ENCODE peak calls at places on chromosome 4, in six cellular contexts. H, E, V, I, M and F are unnamed samples.
A peak's percentile ranks its signal among the peaks of the same experiment; 100 is the strongest.

GRCh38 chr4:31655328-31655727 is 935.2 kb downstream of the PCDH7 start:
- DNase-seq in H (no peak), M (peak; percentile 49), I (no peak), E (peak; percentile 25), V (no peak), F (no peak)

GRCh38 chr4:112453321-112453720 is 62.7 kb downstream of the NEUROG2 start:
- DNase-seq in E (no peak), V (peak; percentile 56), H (no peak), M (no peak), I (no peak), F (no peak)

GRCh38 chr4:6956087-6956433 is 46.4 kb downstream of the TBC1D14 start:
- DNase-seq in H (no peak), M (no peak), V (no peak), E (no peak), I (no peak), F (no peak)

GRCh38 chr4:158020175-158020574 is 152.7 kb downstream of the GASK1B start:
- DNase-seq in E (peak; percentile 90), V (no peak), I (no peak), H (peak; percentile 71), M (peak; percentile 92), F (peak; percentile 87)

GRCh38 chr4:174281182-174281737 is 2.2 kb downstream of the FBXO8 start:
- DNase-seq in H (no peak), M (no peak), E (no peak), V (no peak), I (no peak), F (no peak)

GRCh38 chr4:105061136-105061696 is 85.5 kb upstream of the TET2 start:
- DNase-seq in H (no peak), V (peak; percentile 44), E (peak; percentile 61), I (no peak), M (peak; percentile 77), F (no peak)

GRCh38 chr4:102620697-102621497 is 119.7 kb downstream of the NFKB1 start:
- DNase-seq in I (no peak), E (peak; percentile 79), H (peak; percentile 76), V (peak; percentile 20), M (peak; percentile 85), F (peak; percentile 17)

GRCh38 chr4:69881173-69881773 is 21.3 kb upstream of the SULT1E1 start:
- DNase-seq in H (peak; percentile 71), I (no peak), V (peak; percentile 63), M (peak; percentile 13), E (peak; percentile 77), F (peak; percentile 1)

GRCh38 chr4:182758288-182758687 is 158.9 kb downstream of the DCTD start:
- DNase-seq in M (no peak), I (no peak), V (peak; percentile 71), H (no peak), E (no peak), F (no peak)

GRCh38 chr4:169345207-169345788 is 74.5 kb upstream of the SH3RF1 start:
- DNase-seq in V (no peak), I (no peak), H (no peak), E (peak; percentile 35), M (peak; percentile 75), F (peak; percentile 62)

GRCh38 chr4:127463883-127464282 is 168.9 kb upstream of the INTU start:
- DNase-seq in V (peak; percentile 11), I (no peak), H (no peak), M (no peak), E (no peak), F (no peak)

GRCh38 chr4:20984011-20984836 is 284.0 kb downstream of the PACRGL start:
- DNase-seq in I (peak; percentile 42), E (no peak), M (no peak), H (peak; percentile 35), V (peak; percentile 50), F (peak; percentile 33)

GRCh38 chr4:337932-338758 is 531 bp downstream of the ZNF141 start:
- DNase-seq in M (peak; percentile 34), E (peak; percentile 61), V (no peak), I (no peak), H (peak; percentile 70), F (peak; percentile 9)

GRCh38 chr4:139581096-139581495 is 25.1 kb upstream of the SETD7 start:
- DNase-seq in H (no peak), E (no peak), V (no peak), M (no peak), I (no peak), F (no peak)

GRCh38 chr4:28557755-28558154 is 1697.1 kb downstream of the STIM2 start:
- DNase-seq in M (no peak), V (no peak), E (peak; percentile 11), I (no peak), H (no peak), F (no peak)

GRCh38 chr4:87805971-87806370 is 6.6 kb downstream of the IBSP start:
- DNase-seq in E (peak; percentile 39), H (no peak), V (no peak), M (no peak), I (no peak), F (no peak)

GRCh38 chr4:125365731-125366130 is 51.0 kb downstream of the FAT4 start:
- DNase-seq in V (no peak), E (no peak), I (no peak), M (no peak), H (no peak), F (no peak)

GRCh38 chr4:40976343-40976742 is 226.6 kb downstream of the NSUN7 start:
- DNase-seq in V (peak; percentile 72), I (no peak), H (peak; percentile 72), E (peak; percentile 79), M (peak; percentile 45), F (no peak)

GRCh38 chr4:82223715-82224114 is 150.1 kb downstream of the HNRNPD start:
- DNase-seq in V (no peak), I (no peak), M (no peak), E (peak; percentile 30), H (no peak), F (no peak)

GRCh38 chr4:8188085-8188484 is 11.0 kb upstream of the SH3TC1 start:
- DNase-seq in M (no peak), I (no peak), V (no peak), H (no peak), E (no peak), F (peak; percentile 79)

GRCh38 chr4:163679189-163679588 is 184.7 kb downstream of the TMA16 start:
- DNase-seq in V (peak; percentile 18), I (no peak), M (peak; percentile 4), E (no peak), H (peak; percentile 13), F (peak; percentile 30)

GRCh38 chr4:47704693-47705325 is 133.1 kb downstream of the CORIN start:
- DNase-seq in I (no peak), V (peak; percentile 80), E (peak; percentile 60), M (no peak), H (peak; percentile 69), F (no peak)

GRCh38 chr4:3492741-3493719 is 29.9 kb downstream of the DOK7 start:
- DNase-seq in V (no peak), M (peak; percentile 9), I (no peak), E (peak; percentile 18), H (no peak), F (no peak)

GRCh38 chr4:19262467-19262866 is 989.2 kb upstream of the SLIT2 start:
- DNase-seq in I (no peak), V (no peak), H (no peak), E (peak; percentile 64), M (no peak), F (no peak)

GRCh38 chr4:153398713-153399112 is 54.2 kb downstream of the MND1 start:
- DNase-seq in V (no peak), I (no peak), E (no peak), H (peak; percentile 15), M (no peak), F (no peak)

GRCh38 chr4:123579961-123580360 is 183.4 kb downstream of the SPRY1 start:
- DNase-seq in E (no peak), H (no peak), M (no peak), V (no peak), I (no peak), F (no peak)

DNA sequence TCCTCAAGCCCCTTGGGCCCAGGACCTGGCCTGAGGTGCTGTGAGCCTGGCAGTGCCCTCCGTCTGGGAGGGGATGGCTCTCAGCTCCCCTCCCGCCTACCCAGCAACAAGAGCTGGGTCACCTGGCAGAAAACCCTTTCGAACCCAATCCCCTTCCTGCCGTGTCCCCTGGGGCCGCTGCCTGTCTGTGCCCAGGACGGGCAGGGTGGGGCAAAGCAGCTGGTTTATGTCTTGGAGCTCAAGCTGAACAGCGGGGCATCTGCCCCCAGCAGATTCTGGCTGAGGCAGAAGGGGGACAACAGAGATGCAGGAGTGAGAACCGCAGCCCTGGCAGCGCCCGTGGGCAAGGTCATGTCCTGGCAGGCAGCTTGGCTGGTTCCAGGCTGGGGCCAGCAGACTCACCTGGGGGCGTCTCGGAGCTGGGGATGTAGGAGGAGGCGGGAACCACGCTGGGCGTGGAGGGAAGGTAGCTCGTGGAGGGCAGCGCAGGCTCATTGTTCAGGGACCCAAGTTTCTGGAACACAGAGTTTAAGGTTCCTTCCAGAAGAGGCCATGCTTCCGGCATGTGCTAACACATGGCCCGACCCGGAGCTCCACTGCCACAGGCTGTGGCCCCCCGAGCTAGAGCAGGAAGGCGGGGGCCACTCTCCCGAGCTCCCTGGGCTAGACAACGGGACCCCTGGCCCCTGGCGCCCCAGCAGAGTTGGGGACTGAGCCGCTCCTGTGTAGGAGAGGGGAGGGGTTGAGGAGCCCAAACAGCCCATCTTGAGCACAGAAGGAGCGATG is 24.2 kb downstream of the NELFA start:
- DNase-seq in E (no peak), M (no peak), V (no peak), H (no peak), I (no peak), F (no peak)
- H3K36me3 ChIP-seq in E (peaks cover 39% of the 10 kb centered on the region), M (peaks cover 22% of the 10 kb centered on the region), V (peaks cover 3% of the 10 kb centered on the region), H (no peaks in the 10 kb centered on the region), I (no peaks in the 10 kb centered on the region), F (peaks cover 13% of the 10 kb centered on the region)

DNA sequence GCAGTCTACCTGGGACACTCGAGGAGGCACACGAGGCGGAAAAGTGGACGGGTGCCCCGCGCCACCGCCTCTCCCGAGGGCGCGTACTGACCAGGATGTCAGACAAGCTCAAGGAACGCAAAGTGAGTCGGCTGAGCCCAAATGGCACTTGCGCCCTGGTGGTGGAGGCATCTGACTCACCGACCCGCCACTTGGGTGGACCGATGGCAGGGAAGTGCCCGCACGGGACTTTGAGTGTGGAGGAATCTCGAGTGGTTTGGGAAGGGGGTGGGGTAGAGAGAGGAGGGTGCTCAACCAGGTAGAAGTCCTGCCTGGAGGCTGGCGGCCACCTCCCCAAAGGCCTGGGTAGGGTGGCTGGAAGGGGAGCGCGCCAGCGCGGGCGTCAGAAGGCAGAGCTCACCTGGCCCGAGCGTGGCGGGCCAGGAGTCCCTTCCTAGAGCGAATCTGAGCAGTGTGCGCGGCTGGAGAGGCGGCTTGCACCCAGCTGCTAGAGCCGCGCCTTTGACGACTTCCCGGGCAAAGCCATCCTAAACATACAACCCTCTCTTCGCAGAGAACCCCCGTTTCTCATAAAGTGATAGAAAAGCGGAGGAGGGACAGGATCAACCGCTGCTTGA is 652 bp downstream of the HELT start:
- DNase-seq in V (peak; percentile 42), M (no peak), E (no peak), I (peak; percentile 41), H (no peak), F (no peak)
- H3K4me3 ChIP-seq in V (peak overlapping the region; percentile 38), M (no peak overlapping the region), E (no peak overlapping the region), I (no peak overlapping the region), H (no peak overlapping the region), F (no peak overlapping the region)

GRCh38 chr4:22741744-22742143 is 49.0 kb downstream of the GBA3 start:
- DNase-seq in I (no peak), E (no peak), V (no peak), M (no peak), H (no peak), F (no peak)
- H3K9me3 ChIP-seq in I (no peaks in the 10 kb centered on the region), E (no peaks in the 10 kb centered on the region), V (no peaks in the 10 kb centered on the region), M (no peaks in the 10 kb centered on the region), H (no peaks in the 10 kb centered on the region), F (no peaks in the 10 kb centered on the region)

DNA sequence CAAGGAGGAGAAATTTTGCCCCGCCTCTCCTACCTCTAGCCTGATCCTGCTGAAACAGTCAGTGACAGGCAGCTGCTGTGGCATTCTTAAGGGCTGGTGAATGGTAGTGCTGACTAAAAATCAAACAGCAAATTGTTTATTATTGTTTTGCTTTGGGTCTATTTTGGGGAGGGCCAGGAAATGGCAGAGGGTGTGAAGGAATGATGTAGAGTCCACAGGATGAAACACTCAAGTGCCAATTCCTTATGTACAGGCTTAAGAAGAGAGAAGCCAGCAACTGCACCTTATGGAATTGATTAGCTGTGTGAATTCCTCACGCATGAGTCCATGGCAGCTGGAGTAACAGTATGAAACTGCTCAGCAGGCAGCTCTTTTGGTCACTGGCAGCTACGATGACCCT is 39.7 kb downstream of the VEGFC start:
- DNase-seq in V (peak; percentile 18), E (peak; percentile 72), H (no peak), I (no peak), M (peak; percentile 91), F (peak; percentile 99)
- H3K36me3 ChIP-seq in V (no peaks in the 10 kb centered on the region), E (no peaks in the 10 kb centered on the region), H (no peaks in the 10 kb centered on the region), I (no peaks in the 10 kb centered on the region), M (no peaks in the 10 kb centered on the region), F (no peaks in the 10 kb centered on the region)